ENCODE peak calls at places on chromosome 9, in four cellular contexts. Z, I, B and K are unnamed samples.

GRCh38 chr9:70110194-70111041 is 66.8 kb downstream of the MAMDC2 start:
- DNase-seq in Z (no peak), I (no peak), B (no peak), K (no peak)

GRCh38 chr9:135243201-135244190 is 156.0 kb downstream of the OLFM1 start:
- DNase-seq in Z (no peak), I (no peak), B (no peak), K (no peak)

GRCh38 chr9:97556721-97557605 is 55.5 kb downstream of the TMOD1 start:
- DNase-seq in Z (no peak), I (no peak), B (no peak), K (no peak)

GRCh38 chr9:107161338-107161737 is 121.7 kb upstream of the RAD23B start:
- DNase-seq in Z (no peak), I (no peak), B (no peak), K (no peak)

GRCh38 chr9:132798817-132799790 is 79.0 kb downstream of the AK8 start:
- DNase-seq in Z (no peak), I (no peak), B (peak), K (peak)

GRCh38 chr9:2227468-2227867 is 212.3 kb downstream of the SMARCA2 start:
- DNase-seq in Z (no peak), I (no peak), B (no peak), K (no peak)

GRCh38 chr9:135020481-135021392 is 66.7 kb upstream of the OLFM1 start:
- DNase-seq in Z (no peak), I (no peak), B (no peak), K (no peak)

GRCh38 chr9:79694208-79694607 is 122.4 kb downstream of the TLE4 start:
- DNase-seq in Z (no peak), I (no peak), B (no peak), K (no peak)

GRCh38 chr9:35910613-35911488 is 1.6 kb downstream of the SPAAR start:
- DNase-seq in Z (no peak), I (no peak), B (peak), K (peak)

GRCh38 chr9:123713282-123713681 is 216.6 kb downstream of the DENND1A start:
- DNase-seq in Z (no peak), I (no peak), B (no peak), K (no peak)

GRCh38 chr9:71638627-71639026 is 129.7 kb downstream of the CEMIP2 start:
- DNase-seq in Z (no peak), I (no peak), B (no peak), K (no peak)
- TF ChIP-seq SPI1 in Z (no peak), I (no peak), B (no peak), K (no peak)

DNA sequence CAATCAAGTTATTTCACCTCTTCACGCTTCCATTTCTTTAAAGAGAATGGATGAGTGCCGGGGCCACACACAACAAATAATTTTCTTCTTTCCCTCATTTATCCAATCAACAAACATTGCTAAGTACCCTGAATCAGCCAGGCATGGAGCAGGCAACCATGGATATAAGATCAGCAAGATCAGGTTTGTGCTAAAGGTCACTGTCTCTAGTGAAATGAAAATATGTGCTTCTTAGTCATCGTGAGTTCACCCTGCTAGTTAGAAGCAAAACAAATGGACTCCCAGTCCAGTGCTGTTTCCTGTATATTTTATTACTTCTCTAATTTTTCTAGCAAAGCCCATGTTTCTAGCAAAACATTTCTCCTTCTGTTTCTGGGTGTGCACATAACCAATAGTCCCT is 629.2 kb downstream of the BNC2 start:
- DNase-seq in Z (no peak), I (no peak), B (no peak), K (no peak)
- TF ChIP-seq SPI1 in Z (no peak), I (no peak), B (no peak), K (no peak)

GRCh38 chr9:20276762-20277161 is 345.5 kb downstream of the MLLT3 start:
- DNase-seq in Z (no peak), I (no peak), B (no peak), K (no peak)

GRCh38 chr9:20269620-20270019 is 352.7 kb downstream of the MLLT3 start:
- DNase-seq in Z (no peak), I (no peak), B (no peak), K (no peak)

GRCh38 chr9:20271723-20272122 is 350.6 kb downstream of the MLLT3 start:
- DNase-seq in Z (no peak), I (no peak), B (no peak), K (no peak)

GRCh38 chr9:20270176-20270575 is 352.1 kb downstream of the MLLT3 start:
- DNase-seq in Z (no peak), I (no peak), B (no peak), K (no peak)

GRCh38 chr9:20271107-20271506 is 351.2 kb downstream of the MLLT3 start:
- DNase-seq in Z (no peak), I (no peak), B (no peak), K (no peak)
- TF ChIP-seq SPI1 in Z (no peak), I (no peak), B (no peak), K (no peak)

DNA sequence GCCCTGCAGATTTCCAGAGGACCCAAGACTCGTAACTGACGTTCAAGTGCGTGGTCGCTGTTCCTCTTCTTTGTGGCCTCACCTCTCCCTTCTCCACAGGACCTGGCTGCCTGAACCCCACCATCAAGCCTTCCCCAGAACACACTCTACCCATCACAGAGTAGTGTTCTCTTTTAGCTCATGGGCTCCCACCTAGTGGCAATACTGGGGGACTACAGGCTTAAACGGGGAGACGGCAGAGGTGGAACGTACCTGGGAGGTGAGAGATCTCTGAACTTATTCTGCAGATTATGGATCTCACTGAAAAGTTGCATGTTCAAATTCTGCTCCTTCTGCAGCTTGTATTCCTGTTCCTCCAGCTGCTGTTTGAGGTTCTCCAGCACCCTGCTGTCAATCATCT is 140.8 kb downstream of the CDK5RAP2 start:
- DNase-seq in Z (no peak), I (no peak), B (peak), K (peak)
- TF ChIP-seq SPI1 in Z (no peak), I (no peak), B (no peak), K (no peak)